ENCODE peak calls at places on chromosome 19, in four cellular contexts. C is body of pancreas, H is thoracic aorta, S is OCI-LY7. N is an unnamed sample.
A peak's percentile ranks its signal among the peaks of the same experiment; 100 is the strongest.

GRCh38 chr19:28456708-28457320 is 756.1 kb downstream of the UQCRFS1 start:
- DNase-seq in S (no peak), C (no peak), H (no peak), N (no peak)

GRCh38 chr19:42368765-42369164 is 21.3 kb downstream of the CNFN start:
- DNase-seq in H (no peak), S (no peak), C (no peak), N (no peak)

GRCh38 chr19:13208131-13208963 is 58.1 kb downstream of the IER2 start:
- DNase-seq in H (no peak), C (peak; percentile 14), S (peak; percentile 90), N (no peak)

GRCh38 chr19:55354698-55355212 is at the start of gene COX6B2:
- DNase-seq in C (no peak), S (no peak), H (no peak), N (no peak)

GRCh38 chr19:14410054-14410774 is 8.9 kb downstream of the DDX39A start:
- DNase-seq in H (no peak), C (no peak), S (no peak), N (no peak)

GRCh38 chr19:3556978-3557460 is 367 bp downstream of the MFSD12 start:
- DNase-seq in C (peak; percentile 59), H (no peak), S (peak; percentile 65), N (no peak)

GRCh38 chr19:50387176-50387867 is 3.2 kb downstream of the POLD1 start:
- DNase-seq in H (no peak), S (no peak), C (no peak), N (no peak)

GRCh38 chr19:54502518-54503048 is at the start of gene LAIR2:
- DNase-seq in S (no peak), H (no peak), C (no peak), N (no peak)

GRCh38 chr19:14343286-14343685 is 38.0 kb upstream of the ADGRE5 start:
- DNase-seq in H (no peak), C (peak; percentile 16), S (no peak), N (no peak)

DNA sequence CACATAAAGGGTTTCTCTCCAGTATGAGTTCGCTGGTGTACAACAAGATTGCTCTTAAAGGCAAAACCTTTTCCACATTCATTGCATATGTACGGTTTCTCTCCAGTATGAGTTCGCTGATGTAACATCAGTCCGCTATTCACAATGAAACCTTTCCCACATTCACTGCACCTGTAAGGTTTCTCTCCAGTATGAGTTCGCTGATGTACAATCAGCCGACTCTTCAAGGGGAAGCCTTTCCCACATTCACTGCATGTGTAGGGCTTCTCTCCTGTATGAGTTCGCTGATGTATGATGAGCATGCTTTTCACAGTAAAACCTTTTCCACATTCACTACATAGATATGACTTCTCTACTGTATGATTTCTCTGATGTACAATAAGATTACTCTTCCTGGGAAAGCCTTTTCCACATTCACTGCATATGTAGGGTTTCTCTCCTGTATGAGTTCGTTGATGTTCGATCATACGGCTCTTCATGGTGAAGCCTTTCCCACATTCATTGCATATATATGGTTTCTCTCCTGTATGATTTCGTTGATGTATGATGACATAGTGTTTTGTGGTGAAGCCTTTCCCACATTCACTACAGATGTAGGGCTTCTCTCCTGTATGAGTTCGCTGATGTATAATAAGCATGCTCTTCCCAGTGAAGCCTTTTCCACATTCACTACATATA is 6.0 kb upstream of the ZNF614 start:
- DNase-seq in S (no peak), H (no peak), C (no peak), N (no peak)
- H3K9me3 ChIP-seq in S (peaks cover 28% of the 10 kb centered on the region), H (peaks cover 78% of the 10 kb centered on the region), C (peaks cover 84% of the 10 kb centered on the region), N (peaks cover 29% of the 10 kb centered on the region)

DNA sequence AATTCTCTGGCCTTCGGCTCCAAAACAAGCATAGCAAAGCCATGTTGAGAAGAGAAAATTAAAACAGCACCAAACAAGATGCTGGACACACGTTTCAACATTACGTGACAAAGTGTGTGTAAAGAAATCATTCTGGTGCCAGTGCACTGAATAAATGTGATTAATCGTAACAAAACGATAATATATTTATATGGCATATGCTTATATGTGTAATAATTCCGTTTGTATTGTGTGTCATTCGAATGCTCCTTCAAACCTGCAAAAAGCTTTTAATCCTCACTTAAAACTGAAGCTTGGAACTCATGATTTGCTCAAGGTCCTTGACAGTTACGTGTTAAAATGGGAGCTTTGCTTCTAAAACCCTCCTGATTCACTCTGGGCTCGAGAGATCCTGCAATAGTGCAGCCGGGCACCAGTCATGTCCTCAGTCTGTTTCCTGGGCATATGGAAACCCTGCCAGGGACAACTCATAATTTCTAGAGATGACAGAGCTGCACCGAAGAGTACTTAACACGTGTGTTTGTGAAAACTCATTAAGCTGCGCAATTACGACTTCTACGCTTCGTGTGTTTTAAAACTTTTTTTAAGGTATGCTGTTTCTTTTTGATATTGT is 731 bp upstream of the AKAP8L start:
- DNase-seq in S (no peak), H (no peak), C (no peak), N (no peak)
- H3K4me3 ChIP-seq in S (no peak overlapping the region), H (peak overlapping the region; percentile 84), C (no peak overlapping the region), N (peak overlapping the region; percentile 84)

GRCh38 chr19:53355739-53356138 is 9.8 kb upstream of the ZNF525 start:
- DNase-seq in C (no peak), S (no peak), H (no peak), N (no peak)

DNA sequence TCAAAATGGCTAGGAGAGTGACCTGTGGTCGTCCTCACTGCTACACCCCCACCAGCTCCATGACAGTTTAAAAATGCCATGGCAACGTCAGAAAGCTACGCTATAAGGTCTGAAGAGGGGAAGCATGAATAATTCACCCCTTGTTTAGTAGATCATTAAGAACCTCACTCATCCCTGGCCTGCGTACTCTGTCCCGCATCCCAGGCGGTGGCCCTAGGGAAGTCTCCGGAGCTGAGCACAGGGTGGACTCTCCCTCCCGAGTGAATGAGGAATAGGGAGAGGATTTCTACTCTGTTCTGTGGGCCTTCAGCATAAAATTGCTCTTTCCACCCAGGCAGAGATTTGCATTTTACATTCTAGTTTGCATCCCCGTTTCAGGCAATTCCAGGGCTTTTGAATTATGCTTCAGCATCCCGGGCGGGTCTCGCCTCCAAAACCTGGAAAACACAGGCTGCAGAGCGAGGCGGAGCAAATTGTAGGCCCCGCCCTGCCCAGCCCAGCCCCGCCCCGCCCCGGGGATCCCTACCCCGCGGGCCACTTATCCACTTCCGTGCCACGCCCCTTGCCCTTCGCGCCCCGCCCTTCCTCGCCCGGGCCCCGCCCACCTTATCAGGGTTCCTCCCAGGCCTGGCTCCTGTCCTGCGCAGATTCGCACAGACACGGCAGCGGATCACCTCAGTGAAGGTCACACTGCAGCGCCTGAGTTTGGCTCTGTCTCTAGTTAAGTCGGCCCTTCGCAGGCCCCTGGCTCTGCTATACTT is 7.5 kb upstream of the ZNF525 start:
- DNase-seq in S (no peak), H (no peak), C (no peak), N (no peak)
- H3K9me3 ChIP-seq in S (peaks cover 31% of the 10 kb centered on the region), H (peaks cover 54% of the 10 kb centered on the region), C (peaks cover 56% of the 10 kb centered on the region), N (peaks cover 7% of the 10 kb centered on the region)

DNA sequence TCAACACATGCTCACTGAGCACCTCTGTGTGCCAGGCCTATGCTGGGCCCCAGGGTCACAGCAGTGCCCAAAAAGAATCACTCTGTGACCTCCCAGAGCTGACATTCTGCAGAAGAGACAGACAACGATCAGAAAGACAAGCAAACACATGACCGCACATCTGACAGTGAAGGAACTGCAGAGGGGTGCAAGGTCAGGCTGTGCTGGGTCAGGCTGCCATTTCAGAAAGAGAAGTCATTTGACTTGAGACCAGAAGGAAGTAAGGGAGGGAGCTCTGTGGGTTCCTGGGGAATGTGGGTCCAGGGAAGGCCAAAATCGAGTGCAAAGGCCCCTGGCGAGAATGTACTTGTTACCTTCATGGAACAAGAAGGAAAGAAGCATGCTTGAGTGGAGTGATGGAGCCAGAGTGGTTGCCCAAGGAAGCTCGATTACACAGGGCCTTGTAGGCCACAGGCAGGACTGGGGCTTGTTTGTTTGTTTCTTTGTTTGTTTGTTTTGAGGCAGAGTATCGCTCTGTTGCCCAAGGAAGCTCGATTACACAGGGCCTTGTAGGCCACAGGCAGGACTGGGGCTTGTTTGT is 11.4 kb upstream of the CD22 start:
- DNase-seq in S (no peak), H (no peak), C (no peak), N (no peak)
- H3K4me3 ChIP-seq in S (no peak overlapping the region), H (no peak overlapping the region), C (no peak overlapping the region), N (no peak overlapping the region)

DNA sequence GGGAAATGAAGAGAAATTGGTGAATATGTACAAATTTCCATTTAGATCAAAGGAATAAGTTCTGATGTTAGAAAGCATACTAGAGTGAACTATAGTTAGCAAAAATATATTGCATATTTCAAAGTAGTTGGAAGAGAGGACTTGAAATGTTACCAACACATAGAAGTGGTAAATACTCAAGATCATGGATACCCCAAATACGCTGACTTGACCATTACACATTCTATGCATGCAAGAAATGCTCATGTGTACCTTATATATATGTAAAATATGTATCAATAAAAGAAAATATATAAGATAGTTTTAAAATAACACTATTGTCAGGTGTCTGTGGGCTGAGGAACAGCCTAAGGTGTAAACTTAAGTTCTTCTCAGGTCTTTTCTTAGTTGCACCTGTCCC is 14.6 kb upstream of the ZNF491 start:
- DNase-seq in S (no peak), H (no peak), C (no peak), N (no peak)
- H3K9me3 ChIP-seq in S (peaks cover 22% of the 10 kb centered on the region), H (peaks cover 94% of the 10 kb centered on the region), C (peaks cover 84% of the 10 kb centered on the region), N (peaks cover 25% of the 10 kb centered on the region)

DNA sequence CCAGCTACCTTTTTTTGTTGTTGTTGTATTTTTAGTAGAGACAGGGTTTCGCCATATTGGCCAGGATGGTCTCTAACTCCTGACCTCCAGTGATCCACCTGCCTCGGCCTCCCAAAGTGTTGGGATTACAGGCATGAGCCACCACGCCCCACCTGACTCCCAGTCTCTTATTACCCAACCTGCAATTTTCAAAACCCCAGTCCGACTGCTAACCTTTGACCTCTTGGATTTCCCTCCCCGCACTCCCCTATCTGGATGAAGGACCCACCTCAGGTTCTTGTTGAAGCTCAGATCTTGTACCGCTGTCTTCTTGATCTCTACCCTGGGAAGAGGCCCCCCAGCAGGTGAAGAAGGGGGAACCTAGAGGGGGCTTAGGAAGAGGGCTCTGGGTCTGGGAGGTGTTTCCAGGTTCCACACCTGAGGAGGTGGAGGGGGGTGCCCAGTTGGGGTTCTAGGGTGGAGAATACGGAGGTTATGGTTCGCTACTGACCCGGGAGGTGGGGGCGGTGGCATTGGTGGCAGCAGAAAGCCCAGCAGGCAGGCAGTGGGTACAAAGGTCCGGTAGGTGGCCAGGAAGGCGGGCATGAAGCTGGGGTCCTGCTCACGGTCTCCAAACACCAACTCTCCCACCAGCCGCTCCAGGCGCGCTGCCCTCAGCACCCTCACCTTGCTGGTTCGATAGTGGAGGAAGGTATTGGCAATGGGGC is 2.6 kb downstream of the RGL3 start:
- DNase-seq in C (no peak), S (no peak), H (no peak), N (no peak)
- H3K4me3 ChIP-seq in C (no peak overlapping the region), S (no peak overlapping the region), H (no peak overlapping the region), N (no peak overlapping the region)

DNA sequence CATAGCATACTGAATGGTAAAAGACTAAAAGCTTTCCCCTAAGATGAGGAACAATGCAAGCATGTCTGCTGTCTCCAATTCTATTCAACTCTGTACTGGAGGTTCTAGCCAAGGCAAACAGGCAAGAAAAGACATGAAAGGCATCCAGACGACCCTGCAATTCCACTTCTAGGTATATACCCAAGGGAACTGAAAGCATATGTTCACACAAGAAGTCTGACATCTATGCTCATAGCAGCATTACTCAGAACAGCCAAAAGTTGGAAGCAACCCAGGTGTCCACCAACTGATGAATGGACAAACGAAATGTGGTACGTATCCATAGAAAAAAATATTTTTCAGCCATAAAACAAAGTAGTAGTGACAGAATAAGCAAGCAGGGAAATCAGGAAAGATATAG is 39.1 kb downstream of the PEPD start:
- DNase-seq in S (no peak), H (no peak), C (no peak), N (no peak)
- H3K9me3 ChIP-seq in S (no peaks in the 10 kb centered on the region), H (peaks cover 6% of the 10 kb centered on the region), C (no peaks in the 10 kb centered on the region), N (peaks cover 3% of the 10 kb centered on the region)